ENCODE peak calls at places on chromosomes 4 and X, in seven cellular contexts. U, Y, M, N, T, R and C are unnamed samples. For H3K9me3, the result is how much of the 10 kb centered on the place peaks cover.

GRCh38 chr4:86661418-86661817 is 67.3 kb downstream of the PTPN13 start:
- DNase-seq in Y (no peak), N (no peak), U (no peak), M (no peak), R (no peak), T (no peak), C (no peak)

GRCh38 chrX:17590892-17591740 is 146.2 kb upstream of the SCML1 start:
- DNase-seq in T (peak), M (no peak), R (peak), N (peak), U (peak), Y (peak), C (no peak)

GRCh38 chr4:73067971-73068394 is 1.5 kb downstream of the COX18 start:
- DNase-seq in Y (peak), U (no peak), T (peak), N (no peak), R (no peak), M (no peak), C (no peak)

GRCh38 chrX:103629295-103630170 is 758 bp downstream of the TCEAL1 start:
- DNase-seq in T (peak), R (peak), U (peak), M (no peak), Y (peak), N (peak), C (no peak)

GRCh38 chr4:54683616-54684346 is 26.0 kb downstream of the KIT start:
- DNase-seq in U (no peak), Y (peak), N (peak), T (peak), R (no peak), M (no peak), C (no peak)

GRCh38 chrX:67619253-67619652 is 75.4 kb downstream of the AR start:
- DNase-seq in Y (no peak), N (no peak), R (peak), T (no peak), U (peak), M (no peak), C (no peak)

GRCh38 chrX:121150217-121150616 is 102.8 kb downstream of the GLUD2 start:
- DNase-seq in M (no peak), Y (no peak), R (no peak), U (no peak), N (no peak), T (no peak), C (no peak)

GRCh38 chrX:24990585-24990984 is 25.2 kb downstream of the ARX start:
- DNase-seq in Y (no peak), M (no peak), T (no peak), U (no peak), R (no peak), N (no peak), C (no peak)

GRCh38 chrX:155767101-155767878 is 113.9 kb upstream of the VAMP7 start:
- DNase-seq in N (peak), M (no peak), T (no peak), R (peak), U (peak), Y (peak), C (no peak)
- H3K9me3 ChIP-seq in N (under half), M (under half), T (under half), R (under half), U (under half), Y (under half), C (under half)

GRCh38 chrX:45372151-45372550 is 171.5 kb upstream of the DIPK2B start:
- DNase-seq in R (no peak), Y (no peak), M (no peak), T (no peak), N (no peak), U (no peak), C (no peak)
- H3K9me3 ChIP-seq in R (under half), Y (under half), M (under half), T (under half), N (under half), U (under half), C (under half)

GRCh38 chr4:127309360-127310095 is 323.2 kb upstream of the INTU start:
- DNase-seq in M (no peak), T (no peak), R (no peak), U (no peak), N (no peak), Y (no peak), C (no peak)

GRCh38 chr4:127311924-127312323 is 320.8 kb upstream of the INTU start:
- DNase-seq in N (no peak), Y (no peak), M (no peak), R (no peak), T (no peak), U (no peak), C (no peak)

GRCh38 chr4:127311371-127311770 is 321.4 kb upstream of the INTU start:
- DNase-seq in N (no peak), Y (no peak), U (no peak), M (no peak), R (no peak), T (no peak), C (no peak)

GRCh38 chr4:127307996-127308395 is 324.8 kb upstream of the INTU start:
- DNase-seq in U (no peak), T (no peak), Y (no peak), M (no peak), N (no peak), R (no peak), C (no peak)

GRCh38 chr4:127313767-127314166 is 319.0 kb upstream of the INTU start:
- DNase-seq in T (no peak), U (no peak), R (no peak), M (no peak), Y (no peak), N (no peak), C (no peak)
- H3K9me3 ChIP-seq in T (under half), U (under half), R (under half), M (under half), Y (under half), N (under half), C (under half)

GRCh38 chr4:153676491-153676890 is 7.6 kb upstream of the TLR2 start:
- DNase-seq in R (no peak), M (no peak), U (no peak), T (no peak), N (no peak), Y (no peak), C (no peak)
- H3K9me3 ChIP-seq in R (under half), M (under half), U (under half), T (under half), N (under half), Y (under half), C (under half)

GRCh38 chrX:155886409-155886808 is 5.3 kb downstream of the VAMP7 start:
- DNase-seq in N (no peak), T (no peak), U (no peak), Y (no peak), M (no peak), R (no peak), C (no peak)
- H3K9me3 ChIP-seq in N (under half), T (under half), U (under half), Y (under half), M (under half), R (under half), C (under half)

GRCh38 chrX:153963546-153963945 is 8.1 kb downstream of the HCFC1 start:
- DNase-seq in N (no peak), M (no peak), U (no peak), Y (no peak), R (no peak), T (no peak), C (no peak)
- H3K9me3 ChIP-seq in N (under half), M (under half), U (under half), Y (under half), R (under half), T (under half), C (under half)

GRCh38 chr4:33339762-33340161 is 2619.6 kb downstream of the PCDH7 start:
- DNase-seq in R (no peak), Y (no peak), U (no peak), T (no peak), N (no peak), M (no peak), C (no peak)
- H3K9me3 ChIP-seq in R (under half), Y (under half), U (under half), T (under half), N (under half), M (under half), C (under half)

GRCh38 chr4:28247805-28248204 is 1387.2 kb downstream of the STIM2 start:
- DNase-seq in M (no peak), N (no peak), T (no peak), R (no peak), U (no peak), Y (no peak), C (no peak)
- H3K9me3 ChIP-seq in M (under half), N (under half), T (under half), R (under half), U (under half), Y (under half), C (under half)

DNA sequence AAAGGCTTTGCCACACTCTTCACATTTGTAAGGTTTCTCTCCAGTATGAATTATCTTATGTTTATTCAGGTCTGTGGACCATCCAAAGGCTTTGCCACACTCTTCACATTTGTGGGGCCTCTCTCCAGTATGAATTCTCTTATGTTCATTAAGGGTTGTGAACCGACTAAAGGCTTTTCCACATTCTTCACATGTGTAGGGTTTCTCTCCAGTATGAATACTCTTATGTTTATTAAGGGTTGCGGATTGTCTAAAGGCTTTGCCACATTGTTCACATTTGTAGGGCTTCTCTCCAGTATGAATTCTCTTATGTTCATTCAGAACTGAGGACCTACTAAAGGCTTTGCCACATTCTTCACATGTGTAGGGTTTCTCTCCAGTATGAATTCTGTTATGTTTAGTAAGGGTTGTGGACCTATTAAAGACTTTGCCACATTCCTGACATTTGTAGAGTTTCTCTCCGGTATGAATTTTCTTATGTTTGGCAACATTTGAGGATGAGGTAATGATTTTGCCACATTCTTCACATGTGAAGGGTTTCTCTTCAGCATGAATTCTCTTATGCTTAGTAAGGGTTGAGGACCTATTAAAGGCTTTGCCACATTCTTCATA is 33.7 kb downstream of the ZNF732 start:
- DNase-seq in R (no peak), M (no peak), T (no peak), N (no peak), Y (no peak), U (no peak), C (no peak)
- H3K9me3 ChIP-seq in R (under half), M (under half), T (half or more), N (under half), Y (half or more), U (under half), C (under half)

DNA sequence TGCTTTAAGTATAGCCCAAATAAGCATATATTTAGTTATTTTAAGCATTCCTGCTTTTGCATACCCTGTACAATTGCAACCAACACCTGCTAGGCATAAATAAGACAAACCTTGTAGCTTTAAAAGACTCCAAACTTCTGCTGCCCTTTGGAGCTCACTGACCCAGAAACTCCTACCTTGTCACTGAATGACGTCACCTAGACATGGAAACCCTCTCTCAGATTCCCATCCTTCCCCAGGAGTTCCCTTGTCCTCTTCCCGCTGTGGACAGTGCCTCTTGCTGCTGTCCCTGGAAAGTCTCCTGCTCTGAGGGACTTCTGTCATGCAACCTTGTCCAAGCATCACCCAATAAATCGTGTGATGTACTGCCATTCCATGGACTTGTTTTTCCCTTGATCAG is 507.2 kb downstream of the GRXCR1 start:
- DNase-seq in Y (no peak), U (no peak), M (no peak), T (no peak), N (no peak), R (no peak), C (no peak)
- H3K9me3 ChIP-seq in Y (under half), U (under half), M (under half), T (under half), N (under half), R (under half), C (under half)